ENCODE peak calls at places on chromosomes 3 and 15, in seven cellular contexts. One of them, this sample, is unnamed.

GRCh38 chr3:42130329-42131070 is 39.3 kb downstream of the TRAK1 start:
- DNase-seq in transverse colon: peak
- DNase-seq in psoas muscle: no peak
- DNase-seq in lower lobe of right lung: no peak
- DNase-seq in AG04449: no peak
- DNase-seq in HFF-Myc: no peak
- DNase-seq in PC-3: peak
- DNase-seq in this sample: no peak

GRCh38 chr3:43759297-43759782 is 68.6 kb downstream of the ABHD5 start:
- DNase-seq in transverse colon: no peak
- DNase-seq in psoas muscle: peak
- DNase-seq in lower lobe of right lung: no peak
- DNase-seq in AG04449: peak
- DNase-seq in HFF-Myc: no peak
- DNase-seq in PC-3: peak
- DNase-seq in this sample: peak

GRCh38 chr15:92097473-92098178 is 244.1 kb downstream of the SLCO3A1 start:
- DNase-seq in transverse colon: peak
- DNase-seq in psoas muscle: no peak
- DNase-seq in lower lobe of right lung: no peak
- DNase-seq in AG04449: no peak
- DNase-seq in HFF-Myc: peak
- DNase-seq in PC-3: peak
- DNase-seq in this sample: no peak

GRCh38 chr15:65655026-65655425 is 33.3 kb downstream of the SLC24A1 start:
- DNase-seq in transverse colon: no peak
- DNase-seq in psoas muscle: no peak
- DNase-seq in lower lobe of right lung: no peak
- DNase-seq in AG04449: no peak
- DNase-seq in HFF-Myc: no peak
- DNase-seq in PC-3: peak
- DNase-seq in this sample: no peak

GRCh38 chr3:57627976-57628375 is 30.8 kb upstream of the ARF4 start:
- DNase-seq in transverse colon: no peak
- DNase-seq in psoas muscle: no peak
- DNase-seq in lower lobe of right lung: no peak
- DNase-seq in AG04449: no peak
- DNase-seq in HFF-Myc: no peak
- DNase-seq in PC-3: no peak
- DNase-seq in this sample: no peak

GRCh38 chr3:146739203-146739671 is 134.1 kb upstream of the PLSCR5 start:
- DNase-seq in transverse colon: no peak
- DNase-seq in psoas muscle: no peak
- DNase-seq in lower lobe of right lung: no peak
- DNase-seq in AG04449: no peak
- DNase-seq in HFF-Myc: no peak
- DNase-seq in PC-3: no peak
- DNase-seq in this sample: no peak

GRCh38 chr3:126398423-126399347 is 4.0 kb downstream of the CFAP100 start:
- DNase-seq in transverse colon: no peak
- DNase-seq in psoas muscle: no peak
- DNase-seq in lower lobe of right lung: no peak
- DNase-seq in AG04449: no peak
- DNase-seq in HFF-Myc: no peak
- DNase-seq in PC-3: no peak
- DNase-seq in this sample: no peak

GRCh38 chr15:64903331-64903950 is 8.3 kb upstream of the ANKDD1A start:
- DNase-seq in transverse colon: no peak
- DNase-seq in psoas muscle: no peak
- DNase-seq in lower lobe of right lung: no peak
- DNase-seq in AG04449: no peak
- DNase-seq in HFF-Myc: no peak
- DNase-seq in PC-3: no peak
- DNase-seq in this sample: no peak

GRCh38 chr3:172317984-172318383 is 130.3 kb downstream of the GHSR start:
- DNase-seq in transverse colon: peak
- DNase-seq in psoas muscle: peak
- DNase-seq in lower lobe of right lung: peak
- DNase-seq in AG04449: peak
- DNase-seq in HFF-Myc: peak
- DNase-seq in PC-3: peak
- DNase-seq in this sample: no peak

GRCh38 chr15:45891766-45892165 is 256.9 kb downstream of the SQOR start:
- DNase-seq in transverse colon: peak
- DNase-seq in psoas muscle: no peak
- DNase-seq in lower lobe of right lung: no peak
- DNase-seq in AG04449: no peak
- DNase-seq in HFF-Myc: no peak
- DNase-seq in PC-3: no peak
- DNase-seq in this sample: peak

GRCh38 chr3:63400259-63400860 is 122.3 kb downstream of the SYNPR start:
- DNase-seq in transverse colon: no peak
- DNase-seq in psoas muscle: no peak
- DNase-seq in lower lobe of right lung: no peak
- DNase-seq in AG04449: no peak
- DNase-seq in HFF-Myc: no peak
- DNase-seq in PC-3: peak
- DNase-seq in this sample: no peak

GRCh38 chr15:25691544-25692430 is 171.3 kb downstream of the ATP10A start:
- DNase-seq in transverse colon: no peak
- DNase-seq in psoas muscle: no peak
- DNase-seq in lower lobe of right lung: no peak
- DNase-seq in AG04449: no peak
- DNase-seq in HFF-Myc: no peak
- DNase-seq in PC-3: no peak
- DNase-seq in this sample: no peak

GRCh38 chr15:50884583-50884982 is 23.9 kb upstream of the AP4E1 start:
- DNase-seq in transverse colon: no peak
- DNase-seq in psoas muscle: no peak
- DNase-seq in lower lobe of right lung: no peak
- DNase-seq in AG04449: no peak
- DNase-seq in HFF-Myc: no peak
- DNase-seq in PC-3: peak
- DNase-seq in this sample: no peak

GRCh38 chr3:179981646-179982045 is 55.1 kb downstream of the PEX5L start:
- DNase-seq in transverse colon: no peak
- DNase-seq in psoas muscle: no peak
- DNase-seq in lower lobe of right lung: no peak
- DNase-seq in AG04449: no peak
- DNase-seq in HFF-Myc: no peak
- DNase-seq in PC-3: no peak
- DNase-seq in this sample: no peak

GRCh38 chr3:52798978-52799476 is 4.4 kb downstream of the ITIH3 start:
- DNase-seq in transverse colon: peak
- DNase-seq in psoas muscle: no peak
- DNase-seq in lower lobe of right lung: no peak
- DNase-seq in AG04449: no peak
- DNase-seq in HFF-Myc: no peak
- DNase-seq in PC-3: peak
- DNase-seq in this sample: no peak

GRCh38 chr3:167783781-167784180 is 48.3 kb downstream of the SERPINI1 start:
- DNase-seq in transverse colon: no peak
- DNase-seq in psoas muscle: no peak
- DNase-seq in lower lobe of right lung: no peak
- DNase-seq in AG04449: no peak
- DNase-seq in HFF-Myc: no peak
- DNase-seq in PC-3: no peak
- DNase-seq in this sample: no peak

GRCh38 chr3:136883967-136884720 is 22.1 kb downstream of the NCK1 start:
- DNase-seq in transverse colon: no peak
- DNase-seq in psoas muscle: no peak
- DNase-seq in lower lobe of right lung: no peak
- DNase-seq in AG04449: no peak
- DNase-seq in HFF-Myc: no peak
- DNase-seq in PC-3: no peak
- DNase-seq in this sample: no peak

GRCh38 chr3:133549565-133549964 is 23.9 kb upstream of the CDV3 start:
- DNase-seq in transverse colon: no peak
- DNase-seq in psoas muscle: no peak
- DNase-seq in lower lobe of right lung: no peak
- DNase-seq in AG04449: no peak
- DNase-seq in HFF-Myc: no peak
- DNase-seq in PC-3: no peak
- DNase-seq in this sample: no peak

GRCh38 chr3:39220551-39221530 is 28.4 kb upstream of the XIRP1 start:
- DNase-seq in transverse colon: no peak
- DNase-seq in psoas muscle: no peak
- DNase-seq in lower lobe of right lung: no peak
- DNase-seq in AG04449: no peak
- DNase-seq in HFF-Myc: no peak
- DNase-seq in PC-3: no peak
- DNase-seq in this sample: no peak

GRCh38 chr3:71724584-71725278 is 471 bp downstream of the EIF4E3 start:
- DNase-seq in transverse colon: peak
- DNase-seq in psoas muscle: peak
- DNase-seq in lower lobe of right lung: peak
- DNase-seq in AG04449: no peak
- DNase-seq in HFF-Myc: no peak
- DNase-seq in PC-3: peak
- DNase-seq in this sample: no peak

DNA sequence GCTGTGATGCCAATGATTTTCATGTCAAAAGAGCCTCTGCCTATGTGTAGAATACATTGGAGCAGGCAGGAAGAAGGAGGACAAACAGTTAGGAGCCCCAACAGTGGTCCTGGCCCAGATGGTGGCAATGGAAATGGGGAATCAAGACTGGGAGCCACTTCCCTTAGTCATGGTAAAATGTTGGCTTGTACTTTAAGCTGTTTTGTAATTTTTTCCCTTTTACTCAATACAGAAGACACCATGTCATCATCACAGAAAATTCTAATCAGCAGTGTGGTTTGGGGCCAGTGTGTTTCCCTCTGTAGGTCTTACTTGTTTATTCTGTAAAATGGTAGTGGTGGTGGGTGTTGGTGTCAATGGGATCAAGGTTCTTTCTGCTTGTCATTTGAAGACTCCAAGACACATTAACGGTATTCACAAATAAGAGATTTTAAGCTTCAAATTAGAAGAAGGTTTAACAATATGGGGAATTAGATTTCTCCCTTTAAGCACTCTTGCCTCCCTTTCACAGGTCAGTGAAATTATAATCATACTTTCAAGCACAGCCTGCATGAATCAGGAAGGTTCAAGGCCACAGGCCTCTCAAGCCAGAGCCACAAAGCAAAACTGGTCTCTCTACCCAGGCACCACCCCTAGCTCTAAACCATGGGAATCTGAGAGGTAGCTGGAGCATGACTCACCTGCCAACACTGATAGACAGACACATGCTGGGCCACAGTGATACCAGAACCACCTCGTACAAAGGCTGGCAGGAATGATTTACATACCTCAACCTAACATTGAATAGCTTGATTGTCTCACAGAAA is 24.9 kb downstream of the SIAH2 start:
- DNase-seq in transverse colon: no peak
- DNase-seq in psoas muscle: no peak
- DNase-seq in lower lobe of right lung: no peak
- DNase-seq in AG04449: no peak
- DNase-seq in HFF-Myc: no peak
- DNase-seq in PC-3: peak
- DNase-seq in this sample: peak
- H3K4me3 ChIP-seq in transverse colon: no peak
- H3K4me3 ChIP-seq in psoas muscle: no peak
- H3K4me3 ChIP-seq in lower lobe of right lung: no peak
- H3K4me3 ChIP-seq in AG04449: no peak
- H3K4me3 ChIP-seq in HFF-Myc: no peak
- H3K4me3 ChIP-seq in PC-3: no peak
- H3K4me3 ChIP-seq in this sample: no peak

DNA sequence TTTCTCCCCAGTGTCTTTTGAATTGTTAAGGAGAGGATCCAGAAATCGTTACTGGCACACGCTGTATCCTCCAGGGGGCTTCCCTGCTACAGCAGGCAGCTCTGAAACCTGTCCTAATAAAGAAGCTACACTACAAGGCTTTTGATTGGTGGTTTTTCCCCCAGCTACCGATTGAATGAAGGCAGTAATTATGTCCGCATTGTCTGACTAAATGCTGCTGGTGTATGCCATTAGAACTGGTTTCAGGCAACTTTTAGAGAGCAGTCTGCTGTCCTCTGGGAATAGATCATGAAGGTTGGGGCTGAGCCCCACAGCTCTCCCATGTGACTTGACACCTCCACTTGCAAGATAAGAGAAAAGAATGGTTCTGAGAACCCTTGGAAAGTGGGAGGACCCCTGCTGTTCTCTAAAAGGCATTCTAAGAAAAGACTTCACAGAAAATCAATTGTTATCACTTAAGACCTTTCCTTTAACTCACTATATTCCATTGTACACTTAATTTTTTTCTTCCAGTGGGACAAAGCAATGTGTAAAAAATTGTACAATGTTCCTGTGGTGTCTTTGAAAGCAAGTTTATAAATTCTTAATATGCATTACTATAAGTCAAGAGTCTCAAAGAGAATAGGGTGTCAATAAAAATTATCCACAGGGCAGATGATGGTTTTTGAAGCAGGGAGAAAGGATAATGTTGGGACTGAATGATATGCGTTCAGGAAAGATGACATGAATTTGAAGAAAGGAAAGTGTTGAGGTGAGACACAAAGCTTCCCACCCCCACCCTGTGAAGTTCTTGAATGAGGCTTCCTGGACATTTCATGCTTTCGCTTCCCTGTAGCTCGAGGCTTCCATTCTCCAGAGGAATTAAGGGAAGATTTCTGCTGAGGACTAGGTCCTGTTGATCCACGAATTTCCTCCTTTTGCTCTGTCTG is 53.0 kb upstream of the DAZL start:
- DNase-seq in transverse colon: no peak
- DNase-seq in psoas muscle: no peak
- DNase-seq in lower lobe of right lung: no peak
- DNase-seq in AG04449: no peak
- DNase-seq in HFF-Myc: no peak
- DNase-seq in PC-3: no peak
- DNase-seq in this sample: no peak
- TF ChIP-seq CTCF in transverse colon: no peak
- TF ChIP-seq CTCF in psoas muscle: no peak
- TF ChIP-seq CTCF in lower lobe of right lung: no peak
- TF ChIP-seq CTCF in AG04449: no peak
- TF ChIP-seq CTCF in HFF-Myc: peak
- TF ChIP-seq CTCF in PC-3: no peak
- TF ChIP-seq CTCF in this sample: no peak

GRCh38 chr15:74383286-74383685 is 15.8 kb upstream of the CYP11A1 start:
- DNase-seq in transverse colon: no peak
- DNase-seq in psoas muscle: no peak
- DNase-seq in lower lobe of right lung: no peak
- DNase-seq in AG04449: no peak
- DNase-seq in HFF-Myc: no peak
- DNase-seq in PC-3: no peak
- DNase-seq in this sample: no peak
- H3K4me3 ChIP-seq in transverse colon: no peak
- H3K4me3 ChIP-seq in psoas muscle: no peak
- H3K4me3 ChIP-seq in lower lobe of right lung: no peak
- H3K4me3 ChIP-seq in AG04449: no peak
- H3K4me3 ChIP-seq in HFF-Myc: no peak
- H3K4me3 ChIP-seq in PC-3: no peak
- H3K4me3 ChIP-seq in this sample: no peak

DNA sequence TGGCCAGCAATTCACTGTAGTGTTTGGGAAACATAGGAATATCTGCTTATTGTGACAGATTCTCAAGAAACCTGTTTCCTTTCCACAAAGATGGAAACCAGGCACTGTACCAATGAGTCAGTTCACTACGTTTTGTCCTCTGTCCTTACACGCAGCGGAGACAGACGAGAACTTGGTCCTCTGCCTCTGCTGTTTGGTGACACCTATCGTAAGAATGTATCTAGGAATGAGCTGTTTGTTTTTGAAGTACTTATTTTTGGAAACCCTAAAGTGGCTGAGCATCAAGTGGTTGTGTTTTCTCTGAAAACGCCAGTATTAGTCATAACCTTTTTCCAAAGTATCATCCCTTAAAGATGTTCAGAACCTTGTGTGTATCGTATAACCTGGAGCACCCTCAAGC is 93.0 kb downstream of the PGPEP1L start:
- DNase-seq in transverse colon: no peak
- DNase-seq in psoas muscle: no peak
- DNase-seq in lower lobe of right lung: no peak
- DNase-seq in AG04449: peak
- DNase-seq in HFF-Myc: peak
- DNase-seq in PC-3: peak
- DNase-seq in this sample: no peak
- TF ChIP-seq CTCF in transverse colon: no peak
- TF ChIP-seq CTCF in psoas muscle: no peak
- TF ChIP-seq CTCF in lower lobe of right lung: no peak
- TF ChIP-seq CTCF in AG04449: no peak
- TF ChIP-seq CTCF in HFF-Myc: no peak
- TF ChIP-seq CTCF in PC-3: peak
- TF ChIP-seq CTCF in this sample: no peak